ENCODE peak calls at places on chromosome 18, in five cellular contexts. N is uterus, D is PC-3, W is aorta, L is cardiac muscle cell. X is an unnamed sample.

GRCh38 chr18:22632191-22632590 is 214.5 kb upstream of the CTAGE1 start:
- DNase-seq in N (no peak), D (no peak), L (no peak), W (no peak), X (no peak)

GRCh38 chr18:27073404-27073830 is 111.7 kb downstream of the CHST9 start:
- DNase-seq in D (no peak), L (no peak), N (no peak), W (no peak), X (no peak)

GRCh38 chr18:47215554-47216138 is 35.8 kb downstream of the SKOR2 start:
- DNase-seq in L (peak), N (no peak), D (peak), W (no peak), X (no peak)

GRCh38 chr18:79405019-79405780 is 9.5 kb downstream of the NFATC1 start:
- DNase-seq in L (no peak), N (no peak), D (no peak), W (peak), X (no peak)

GRCh38 chr18:54776282-54776977 is 51.8 kb upstream of the RAB27B start:
- DNase-seq in L (peak), D (peak), N (no peak), W (no peak), X (no peak)

GRCh38 chr18:12057419-12058039 is 36.1 kb upstream of the ANKRD62 start:
- DNase-seq in D (no peak), N (no peak), L (no peak), W (no peak), X (no peak)

GRCh38 chr18:44098551-44099098 is 582.1 kb upstream of the SETBP1 start:
- DNase-seq in D (peak), L (peak), N (no peak), W (no peak), X (no peak)

GRCh38 chr18:32262092-32262491 is 72.3 kb downstream of the MEP1B start:
- DNase-seq in N (no peak), D (no peak), L (no peak), W (no peak), X (no peak)

GRCh38 chr18:24488824-24489493 is 28.5 kb downstream of the HRH4 start:
- DNase-seq in L (peak), N (no peak), W (no peak), D (peak), X (no peak)

GRCh38 chr18:813405-814071 is 1.5 kb upstream of the YES1 start:
- DNase-seq in D (no peak), W (no peak), L (peak), N (no peak), X (no peak)
- H3K27ac ChIP-seq in D (peak), W (no peak), L (peak), N (peak), X (peak)

GRCh38 chr18:59646228-59646945 is 50.8 kb downstream of the CCBE1 start:
- DNase-seq in D (no peak), W (no peak), N (no peak), L (no peak), X (no peak)

GRCh38 chr18:59650266-59650820 is 46.9 kb downstream of the CCBE1 start:
- DNase-seq in N (no peak), W (no peak), D (no peak), L (no peak), X (no peak)

GRCh38 chr18:59649575-59649974 is 47.6 kb downstream of the CCBE1 start:
- DNase-seq in N (no peak), L (no peak), W (no peak), D (no peak), X (no peak)

GRCh38 chr18:59643740-59644139 is 53.5 kb downstream of the CCBE1 start:
- DNase-seq in D (no peak), N (no peak), W (no peak), L (no peak), X (no peak)

GRCh38 chr18:59646946-59647307 is 50.3 kb downstream of the CCBE1 start:
- DNase-seq in D (no peak), L (no peak), W (no peak), N (no peak), X (no peak)
- H3K27ac ChIP-seq in D (no peak), L (no peak), W (no peak), N (no peak), X (peak)

DNA sequence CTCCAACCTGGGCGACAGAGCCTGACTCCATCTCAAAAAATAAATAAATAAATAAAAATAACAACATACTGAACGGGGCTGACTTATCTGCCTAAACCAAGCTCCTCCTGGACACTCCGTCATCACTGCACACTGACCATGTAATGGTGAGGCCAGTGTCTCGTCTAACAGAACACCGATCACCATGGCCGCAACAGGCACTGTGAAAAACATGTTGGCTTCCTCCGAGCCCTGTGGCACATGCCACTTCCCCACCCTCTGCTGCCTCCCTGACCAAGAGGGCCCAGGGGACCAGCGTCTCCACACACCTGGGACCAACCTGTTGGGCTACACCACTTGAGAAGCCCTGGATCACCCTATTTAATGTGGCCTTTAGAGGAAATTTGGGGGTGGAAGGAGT is 33.9 kb downstream of the ZNF516 start:
- DNase-seq in D (no peak), N (no peak), W (no peak), L (no peak), X (no peak)
- H3K27ac ChIP-seq in D (no peak), N (peak), W (no peak), L (no peak), X (peak)

DNA sequence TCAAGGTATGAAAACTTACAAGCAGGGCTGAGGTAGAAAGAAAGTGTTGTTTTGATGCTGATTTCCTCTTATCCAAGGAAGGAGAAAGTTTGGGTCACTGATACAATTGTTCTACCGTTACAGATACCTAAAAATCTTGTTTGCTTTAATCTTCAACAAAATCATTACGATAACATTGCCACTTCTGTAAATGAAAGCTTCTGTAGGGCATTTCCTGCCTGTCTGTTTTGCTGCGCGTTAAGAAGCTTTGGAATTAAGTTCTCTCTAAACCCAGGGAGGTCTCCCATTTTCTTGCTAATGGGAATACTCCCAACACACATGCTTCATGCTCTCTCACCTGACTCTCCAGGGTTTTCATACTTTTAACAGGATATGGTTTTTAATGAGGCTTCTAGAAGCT is 258.5 kb downstream of the PTGR3 start:
- DNase-seq in L (no peak), N (no peak), D (no peak), W (no peak), X (no peak)
- H3K27ac ChIP-seq in L (no peak), N (no peak), D (peak), W (no peak), X (no peak)

GRCh38 chr18:70400473-70400872 is 111.6 kb downstream of the SOCS6 start:
- DNase-seq in W (no peak), N (no peak), D (no peak), L (no peak), X (no peak)

GRCh38 chr18:70398076-70398475 is 109.2 kb downstream of the SOCS6 start:
- DNase-seq in W (no peak), D (no peak), N (no peak), L (no peak), X (no peak)

GRCh38 chr18:70394672-70395071 is 105.8 kb downstream of the SOCS6 start:
- DNase-seq in N (no peak), W (no peak), L (no peak), D (no peak), X (no peak)

DNA sequence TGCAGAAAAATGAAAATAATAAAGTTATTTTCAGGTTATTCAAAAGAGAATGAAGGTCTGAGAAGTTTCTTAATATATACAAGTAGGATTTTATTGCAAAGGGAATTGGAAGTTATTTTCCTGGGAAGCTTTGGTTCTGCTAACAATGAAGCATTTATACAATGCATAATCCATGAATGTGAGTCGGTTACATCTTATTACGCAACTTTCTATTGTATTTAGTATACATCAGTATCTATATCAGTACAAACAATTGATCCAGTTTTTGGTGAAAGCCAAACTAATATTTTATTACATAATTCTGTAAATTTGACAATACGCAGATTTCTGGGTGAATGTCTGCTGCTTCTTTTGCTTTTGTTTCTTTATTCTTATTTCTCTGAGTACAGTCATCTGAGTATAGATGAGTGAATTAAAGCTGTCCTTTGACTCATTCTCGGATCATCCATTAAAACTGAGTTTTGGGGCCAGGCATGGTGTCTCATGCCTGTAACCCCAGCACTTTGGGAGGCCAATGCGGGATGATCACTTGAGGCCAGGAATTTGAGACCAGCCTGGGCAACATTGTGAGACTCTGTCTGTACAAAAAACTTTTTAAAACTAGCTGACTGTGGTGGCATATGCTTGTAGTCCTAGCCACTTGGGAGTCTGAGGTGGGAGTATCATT is 108.5 kb downstream of the SOCS6 start:
- DNase-seq in D (peak), N (no peak), W (no peak), L (no peak), X (no peak)
- H3K27ac ChIP-seq in D (peak), N (no peak), W (no peak), L (no peak), X (no peak)

X was measured in sigmoid colon.